ENCODE peak calls at places on chromosome 15, in eight cellular contexts. N, M, W, H, U, O, L and X are unnamed samples.

GRCh38 chr15:76954744-76955143 is 23.2 kb downstream of the RCN2 start:
- DNase-seq in M (no peak), O (no peak), W (no peak), U (no peak), N (no peak), L (no peak), H (peak; percentile 43), X (no peak)

GRCh38 chr15:65209701-65210643 is 1.3 kb downstream of the CILP start:
- DNase-seq in L (no peak), U (no peak), O (no peak), M (no peak), H (no peak), W (no peak), N (no peak), X (no peak)

GRCh38 chr15:91055548-91056331 is 33.3 kb upstream of the VPS33B start:
- DNase-seq in O (peak; percentile 74), U (peak; percentile 59), H (peak; percentile 44), L (peak; percentile 73), N (peak; percentile 68), M (peak; percentile 74), W (peak; percentile 11), X (no peak)

GRCh38 chr15:77710171-77710570 is 77.5 kb upstream of the LINGO1 start:
- DNase-seq in U (no peak), N (no peak), O (no peak), W (no peak), M (no peak), H (no peak), L (no peak), X (no peak)

GRCh38 chr15:100919481-100920405 is 586 bp downstream of the LRRK1 start:
- DNase-seq in O (peak; percentile 41), N (no peak), W (no peak), H (peak; percentile 42), M (peak; percentile 32), U (peak; percentile 48), L (peak; percentile 63), X (no peak)

GRCh38 chr15:39312984-39313383 is 267.9 kb upstream of the THBS1 start:
- DNase-seq in L (peak; percentile 77), H (no peak), U (peak; percentile 8), M (peak; percentile 35), O (no peak), W (no peak), N (no peak), X (no peak)

GRCh38 chr15:36601497-36601932 is 22.1 kb downstream of the CDIN1 start:
- DNase-seq in W (peak; percentile 58), H (peak; percentile 97), O (no peak), U (no peak), N (no peak), L (no peak), M (peak; percentile 90), X (no peak)

GRCh38 chr15:94070341-94071275 is 160.8 kb upstream of the MCTP2 start:
- DNase-seq in M (no peak), W (no peak), U (no peak), H (peak; percentile 70), O (peak; percentile 10), L (peak; percentile 79), N (no peak), X (no peak)

GRCh38 chr15:59104912-59105732 is at the start of gene CCNB2:
- DNase-seq in H (peak; percentile 92), U (peak; percentile 96), N (peak; percentile 79), O (peak; percentile 85), W (peak; percentile 83), L (peak; percentile 97), M (peak; percentile 96), X (peak; percentile 84)

GRCh38 chr15:59111267-59111666 is 6.3 kb downstream of the CCNB2 start:
- DNase-seq in N (no peak), O (no peak), W (no peak), L (no peak), H (no peak), M (no peak), U (no peak), X (no peak)

GRCh38 chr15:59104602-59104911 is 389 bp upstream of the CCNB2 start:
- DNase-seq in N (no peak), O (no peak), W (no peak), M (no peak), L (no peak), U (no peak), H (no peak), X (no peak)

GRCh38 chr15:59105839-59106238 is 893 bp downstream of the CCNB2 start:
- DNase-seq in N (no peak), U (peak; percentile 39), M (no peak), W (no peak), L (no peak), O (no peak), H (no peak), X (no peak)
- TF ChIP-seq CTCF in N (no peak), U (peak; percentile 69), M (no peak), W (peak; percentile 16), L (no peak), O (no peak), H (peak; percentile 22), X (no peak)

GRCh38 chr15:45363334-45363733 is 15.0 kb downstream of the GATM start:
- DNase-seq in O (no peak), U (no peak), N (no peak), H (no peak), M (no peak), L (no peak), W (no peak), X (no peak)

GRCh38 chr15:45364271-45364670 is 14.1 kb downstream of the GATM start:
- DNase-seq in H (no peak), L (no peak), W (no peak), M (no peak), U (no peak), N (no peak), O (no peak), X (no peak)

GRCh38 chr15:45362419-45362818 is 15.9 kb downstream of the GATM start:
- DNase-seq in U (no peak), O (no peak), W (no peak), H (no peak), M (no peak), L (no peak), N (no peak), X (no peak)

DNA sequence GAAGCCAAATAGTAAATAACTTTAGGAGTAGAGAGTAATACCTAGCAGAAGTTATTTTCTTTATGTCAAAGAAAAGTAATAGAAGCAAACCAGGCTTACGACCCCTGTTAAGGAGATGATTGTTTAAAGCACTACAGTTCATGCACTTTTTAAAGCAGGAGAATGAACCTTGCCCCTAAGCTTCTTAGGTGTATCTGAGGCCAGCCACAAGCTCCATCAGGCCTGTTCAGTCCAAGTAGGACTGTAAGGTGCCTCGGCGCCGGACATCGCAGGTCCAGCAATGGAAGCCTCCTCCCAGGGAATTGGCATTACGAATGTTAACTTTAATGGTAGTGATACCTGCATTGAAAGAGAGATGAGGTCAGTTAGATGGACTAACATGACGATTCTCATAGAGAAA is 16.5 kb downstream of the GATM start:
- DNase-seq in N (no peak), L (no peak), H (no peak), W (no peak), M (no peak), U (no peak), O (no peak), X (no peak)
- TF ChIP-seq CTCF in N (no peak), L (no peak), H (no peak), W (no peak), M (no peak), U (no peak), O (no peak), X (no peak)

GRCh38 chr15:60213377-60214010 is 184.3 kb downstream of the ANXA2 start:
- DNase-seq in U (no peak), W (no peak), N (no peak), M (no peak), H (no peak), L (no peak), O (no peak), X (no peak)

GRCh38 chr15:60214201-60214600 is 183.6 kb downstream of the ANXA2 start:
- DNase-seq in L (no peak), N (no peak), W (no peak), H (no peak), U (no peak), O (no peak), M (no peak), X (no peak)

GRCh38 chr15:60208708-60209107 is 189.1 kb downstream of the ANXA2 start:
- DNase-seq in L (no peak), U (no peak), N (no peak), O (no peak), W (no peak), M (peak; percentile 18), H (peak; percentile 6), X (no peak)

GRCh38 chr15:60215225-60215963 is 182.4 kb downstream of the ANXA2 start:
- DNase-seq in O (no peak), W (no peak), U (no peak), L (no peak), H (no peak), M (no peak), N (no peak), X (no peak)

DNA sequence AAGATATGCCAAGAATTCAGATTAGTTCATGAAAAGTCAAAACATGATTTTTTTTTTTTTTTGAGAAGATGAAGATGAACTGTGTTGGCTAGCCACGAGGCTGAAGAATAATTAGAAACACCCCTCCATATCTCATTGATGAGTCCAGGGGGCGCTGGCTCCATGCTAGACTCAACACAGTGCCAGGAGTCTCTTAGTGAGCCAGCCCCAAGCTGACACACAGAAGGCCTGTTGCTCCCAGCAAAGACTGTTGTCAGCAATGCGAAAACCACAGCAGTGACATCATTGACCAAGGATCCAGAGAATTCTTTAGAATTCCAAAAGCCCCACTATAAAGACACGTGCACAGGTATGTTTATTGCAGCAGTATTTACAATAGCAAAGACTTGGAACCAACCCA is 185.2 kb downstream of the ANXA2 start:
- DNase-seq in M (peak; percentile 15), U (no peak), L (peak; percentile 3), H (peak; percentile 9), W (no peak), N (no peak), O (no peak), X (no peak)
- TF ChIP-seq CTCF in M (no peak), U (peak; percentile 23), L (no peak), H (no peak), W (no peak), N (peak; percentile 24), O (no peak), X (no peak)

GRCh38 chr15:43484455-43484854 is 8.5 kb downstream of the TP53BP1 start:
- DNase-seq in H (no peak), W (no peak), U (no peak), L (no peak), O (no peak), N (no peak), M (peak; percentile 15), X (no peak)

GRCh38 chr15:43488790-43489585 is 4.0 kb downstream of the TP53BP1 start:
- DNase-seq in U (no peak), N (no peak), W (no peak), L (peak; percentile 27), M (peak; percentile 18), O (no peak), H (no peak), X (no peak)

GRCh38 chr15:43487271-43487895 is 5.6 kb downstream of the TP53BP1 start:
- DNase-seq in M (no peak), W (no peak), U (no peak), O (no peak), L (no peak), N (no peak), H (peak; percentile 28), X (no peak)

DNA sequence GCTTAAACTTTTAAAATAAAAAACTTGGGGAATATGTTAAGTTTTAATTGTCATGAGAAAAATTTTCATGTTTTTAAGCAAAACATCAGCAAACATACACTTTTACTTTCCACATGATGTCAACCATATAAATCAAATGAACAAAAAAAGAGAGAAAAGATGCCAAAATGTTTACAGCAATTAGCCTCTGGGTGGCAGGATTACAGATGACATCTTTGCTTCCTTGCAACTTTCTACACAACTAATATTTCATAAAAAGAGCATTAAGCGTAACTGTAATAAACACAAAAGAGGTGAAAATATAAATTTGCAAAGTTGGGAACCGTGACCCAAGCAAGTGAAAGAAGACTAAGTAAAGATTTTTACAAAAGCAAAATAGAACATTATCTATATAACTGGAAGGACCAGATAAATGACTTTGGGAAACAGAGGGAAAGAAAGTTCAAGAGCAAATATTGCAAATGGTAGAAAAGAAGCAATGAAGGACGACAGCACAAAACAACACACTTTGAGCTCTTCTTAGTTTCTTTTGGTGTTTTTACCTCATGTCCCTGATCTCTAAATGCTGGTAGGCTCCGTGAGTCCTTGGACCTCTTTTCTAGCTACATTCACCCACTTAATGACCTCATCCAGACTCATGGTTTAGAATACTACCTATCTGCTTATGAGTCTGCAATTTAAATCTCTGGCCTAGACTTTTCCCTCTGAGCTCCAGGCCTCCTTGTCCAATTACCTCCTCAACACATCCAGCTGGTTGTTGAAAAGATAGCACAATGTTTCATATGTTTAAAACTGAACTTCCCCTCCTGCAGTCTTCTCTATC is 9.4 kb downstream of the TP53BP1 start:
- DNase-seq in U (peak; percentile 45), L (peak; percentile 23), W (no peak), M (peak; percentile 56), N (no peak), O (no peak), H (no peak), X (no peak)
- TF ChIP-seq CTCF in U (peak; percentile 87), L (peak; percentile 26), W (peak; percentile 29), M (peak; percentile 38), N (no peak), O (peak; percentile 30), H (peak; percentile 29), X (no peak)